ENCODE peak calls at places on chromosome 10, in four cellular contexts. W is uterus, T is tibial nerve, R is hepatic stellate cell. A is an unnamed sample.

GRCh38 chr10:71569775-71570588 is 149.6 kb downstream of the C10orf105 start:
- DNase-seq in W (peak; percentile 77), R (peak; percentile 73), T (peak; percentile 73), A (peak; percentile 74)

GRCh38 chr10:3173173-3173878 is 744 bp upstream of the PITRM1 start:
- DNase-seq in W (no peak), T (no peak), R (no peak), A (no peak)

GRCh38 chr10:43892062-43892765 is 243.5 kb upstream of the ZNF32 start:
- DNase-seq in W (no peak), T (no peak), R (peak; percentile 52), A (peak; percentile 44)

GRCh38 chr10:121313119-121313858 is 285.0 kb downstream of the FGFR2 start:
- DNase-seq in R (no peak), W (no peak), T (no peak), A (no peak)

GRCh38 chr10:133178357-133179127 is 18.5 kb downstream of the KNDC1 start:
- DNase-seq in R (no peak), W (no peak), T (no peak), A (peak; percentile 17)

GRCh38 chr10:130913844-130914243 is 397.7 kb downstream of the TCERG1L start:
- DNase-seq in R (no peak), W (no peak), T (no peak), A (no peak)

GRCh38 chr10:73941300-73941699 is 30.4 kb downstream of the PLAU start:
- DNase-seq in T (no peak), W (no peak), R (no peak), A (no peak)

GRCh38 chr10:96587255-96588059 is 645 bp upstream of the TM9SF3 start:
- DNase-seq in R (no peak), T (peak; percentile 27), W (peak; percentile 80), A (peak; percentile 83)

GRCh38 chr10:71638087-71638576 is 81.4 kb downstream of the C10orf105 start:
- DNase-seq in T (no peak), R (no peak), W (no peak), A (no peak)

GRCh38 chr10:98391065-98391464 is 23.9 kb downstream of the PYROXD2 start:
- DNase-seq in T (no peak), W (no peak), R (no peak), A (no peak)

GRCh38 chr10:102775201-102775972 is 31.6 kb downstream of the WBP1L start:
- DNase-seq in T (peak; percentile 68), R (no peak), W (peak; percentile 75), A (peak; percentile 71)

GRCh38 chr10:127405221-127405620 is 143.9 kb upstream of the NPS start:
- DNase-seq in W (no peak), R (peak; percentile 59), T (no peak), A (no peak)

GRCh38 chr10:49518982-49519578 is 19.8 kb downstream of the ERCC6 start:
- DNase-seq in W (no peak), T (no peak), R (peak; percentile 32), A (peak; percentile 13)